ENCODE peak calls at places on chromosomes 2 and 18, in five cellular contexts. C, X, T, E and D are unnamed samples.

GRCh38 chr2:202965810-202966454 is 48.7 kb upstream of the NBEAL1 start:
- DNase-seq in C (no peak), X (no peak), T (peak; percentile 16), E (no peak), D (peak; percentile 16)

GRCh38 chr2:238584617-238585016 is 157.9 kb downstream of the ASB1 start:
- DNase-seq in C (no peak), X (no peak), T (no peak), E (no peak), D (no peak)

GRCh38 chr2:42068571-42069178 is 20.9 kb downstream of the PKDCC start:
- DNase-seq in C (no peak), X (no peak), T (no peak), E (no peak), D (no peak)

GRCh38 chr2:69380072-69380917 is 6.7 kb downstream of the GFPT1 start:
- DNase-seq in C (no peak), X (no peak), T (no peak), E (no peak), D (no peak)

GRCh38 chr2:186554450-186554849 is 35.4 kb upstream of the ITGAV start:
- DNase-seq in C (no peak), X (no peak), T (no peak), E (no peak), D (no peak)

GRCh38 chr2:237774811-237775553 is 23.6 kb upstream of the RBM44 start:
- DNase-seq in C (no peak), X (no peak), T (peak; percentile 73), E (no peak), D (peak; percentile 4)

GRCh38 chr2:30448308-30448707 is 1.3 kb downstream of the LCLAT1 start:
- DNase-seq in C (no peak), X (no peak), T (no peak), E (no peak), D (no peak)

GRCh38 chr2:202102425-202103005 is 29.5 kb downstream of the KIAA2012 start:
- DNase-seq in C (no peak), X (no peak), T (no peak), E (no peak), D (no peak)

GRCh38 chr18:68740966-68741365 is 26.1 kb upstream of the TMX3 start:
- DNase-seq in C (no peak), X (no peak), T (no peak), E (no peak), D (no peak)

GRCh38 chr2:70992945-70993688 is 1.6 kb downstream of the TEX261 start:
- DNase-seq in C (no peak), X (no peak), T (no peak), E (no peak), D (no peak)